ENCODE peak calls at places on chromosomes 1 and 21, in four cellular contexts. H is fibroblast of lung, U is neural progenitor cell, M is astrocyte. A is an unnamed sample.

GRCh38 chr1:183543619-183544204 is 46.5 kb downstream of the NCF2 start:
- DNase-seq in H (peak; percentile 56), M (peak; percentile 39), U (peak; percentile 60), A (peak; percentile 59)

GRCh38 chr21:31335957-31336738 is 7.9 kb downstream of the TIAM1 start:
- DNase-seq in M (peak; percentile 96), H (peak; percentile 97), U (no peak), A (no peak)

GRCh38 chr21:39105836-39106235 is 77.4 kb downstream of the PSMG1 start:
- DNase-seq in M (no peak), H (no peak), U (no peak), A (no peak)

GRCh38 chr21:39799178-39799577 is 54.2 kb downstream of the IGSF5 start:
- DNase-seq in U (no peak), H (no peak), M (no peak), A (no peak)

GRCh38 chr1:98661544-98662353 is at the start of gene SNX7:
- DNase-seq in M (peak; percentile 66), H (peak; percentile 82), U (peak; percentile 90), A (peak; percentile 30)

GRCh38 chr1:23661887-23662286 is 29.7 kb upstream of the RPL11 start:
- DNase-seq in U (no peak), H (no peak), M (no peak), A (no peak)

GRCh38 chr1:231613419-231614349 is 12.9 kb upstream of the DISC1 start:
- DNase-seq in U (no peak), H (no peak), M (no peak), A (peak; percentile 54)

GRCh38 chr1:23558140-23558871 is 995 bp downstream of the ID3 start:
- DNase-seq in M (no peak), H (peak; percentile 61), U (peak; percentile 45), A (peak; percentile 37)

GRCh38 chr1:113247355-113247754 is 143.0 kb upstream of the MAGI3 start:
- DNase-seq in M (no peak), H (no peak), U (no peak), A (no peak)

GRCh38 chr21:45088729-45089128 is 14.3 kb downstream of the ADARB1 start:
- DNase-seq in U (no peak), M (no peak), H (no peak), A (no peak)

GRCh38 chr1:52323731-52324130 is 42.3 kb downstream of the CC2D1B start:
- DNase-seq in U (no peak), M (no peak), H (no peak), A (no peak)

GRCh38 chr1:232558974-232559373 is 71.0 kb downstream of the SIPA1L2 start:
- DNase-seq in H (no peak), U (peak; percentile 57), M (no peak), A (no peak)

GRCh38 chr1:84675106-84675505 is 15.2 kb downstream of the SSX2IP start:
- DNase-seq in M (peak; percentile 19), U (no peak), H (peak; percentile 9), A (no peak)

GRCh38 chr1:3015269-3015635 is 6.0 kb upstream of the ACTRT2 start:
- DNase-seq in M (no peak), H (no peak), U (no peak), A (no peak)

GRCh38 chr1:175804556-175804955 is 61.2 kb upstream of the TNR start:
- DNase-seq in U (no peak), M (no peak), H (no peak), A (no peak)

GRCh38 chr1:236516929-236517704 is 6.7 kb upstream of the LGALS8 start:
- DNase-seq in U (no peak), M (peak; percentile 74), H (peak; percentile 82), A (no peak)

GRCh38 chr1:196407358-196408041 is 200.7 kb downstream of the KCNT2 start:
- DNase-seq in U (peak; percentile 2), M (peak; percentile 72), H (peak; percentile 78), A (no peak)

GRCh38 chr1:151693057-151693651 is 23.4 kb downstream of the CELF3 start:
- DNase-seq in U (peak; percentile 64), H (peak; percentile 32), M (peak; percentile 4), A (no peak)

GRCh38 chr21:41025057-41025390 is 142.9 kb upstream of the BACE2 start:
- DNase-seq in M (no peak), H (no peak), U (no peak), A (no peak)

GRCh38 chr21:41029573-41029972 is 138.4 kb upstream of the BACE2 start:
- DNase-seq in H (no peak), U (no peak), M (no peak), A (no peak)

GRCh38 chr21:41023936-41024335 is 144.0 kb upstream of the BACE2 start:
- DNase-seq in M (no peak), H (no peak), U (no peak), A (no peak)

DNA sequence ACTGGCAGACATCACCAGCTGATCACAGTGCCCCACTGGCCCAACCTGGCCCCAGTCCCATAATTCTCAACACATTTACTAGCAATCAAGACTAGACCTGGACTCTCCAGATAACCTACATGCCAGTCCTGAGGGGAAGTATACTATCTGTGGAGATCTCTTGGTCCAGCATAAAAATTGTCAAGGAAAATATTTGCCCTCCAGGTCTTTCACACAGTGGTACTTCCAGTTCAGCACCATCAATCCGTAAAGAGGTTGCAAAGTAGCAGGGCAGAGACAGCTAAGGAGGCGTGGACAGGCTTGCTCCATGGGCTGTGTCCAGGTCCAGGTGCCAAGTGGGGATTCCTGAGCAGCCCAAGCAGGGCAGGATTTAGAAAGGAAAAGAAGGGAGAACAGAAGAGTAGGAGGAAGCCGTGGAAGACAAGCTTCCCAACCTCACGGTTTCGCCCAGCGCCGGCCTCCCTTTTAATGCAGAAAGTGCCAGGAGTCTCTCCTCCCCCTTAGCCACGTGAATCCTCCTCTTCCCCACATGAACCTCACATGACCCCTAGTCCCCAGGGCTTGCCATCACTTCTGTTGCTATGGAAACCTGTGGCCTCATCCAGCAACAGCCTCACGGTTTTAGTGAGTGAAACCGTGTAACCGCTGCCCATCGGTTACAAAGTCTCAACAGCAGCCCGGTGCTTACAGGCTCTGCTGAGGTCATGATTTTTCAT is 143.5 kb upstream of the BACE2 start:
- DNase-seq in M (no peak), H (no peak), U (peak; percentile 21), A (peak; percentile 91)
- H3K9ac ChIP-seq in M (no peak overlapping the region), H (no peak overlapping the region), U (no peak overlapping the region), A (no peak overlapping the region)

GRCh38 chr21:32469628-32470027 is 57.1 kb downstream of the EVA1C start:
- DNase-seq in M (no peak), U (no peak), H (no peak), A (no peak)

GRCh38 chr21:32475162-32475812 is 62.8 kb downstream of the EVA1C start:
- DNase-seq in U (no peak), H (peak; percentile 76), M (peak; percentile 73), A (no peak)

GRCh38 chr21:32474179-32475059 is 61.9 kb downstream of the EVA1C start:
- DNase-seq in U (no peak), M (no peak), H (peak; percentile 25), A (no peak)

GRCh38 chr21:32470206-32470605 is 57.7 kb downstream of the EVA1C start:
- DNase-seq in M (no peak), U (no peak), H (no peak), A (no peak)

GRCh38 chr21:32472890-32473765 is 60.6 kb downstream of the EVA1C start:
- DNase-seq in M (no peak), U (no peak), H (no peak), A (no peak)
- TF ChIP-seq EZH2 in M (no peak), U (no peak), H (no peak), A (no peak)

GRCh38 chr1:33846861-33847260 is 17.0 kb upstream of the HMGB4 start:
- DNase-seq in H (no peak), M (no peak), U (no peak), A (no peak)
- H3K9ac ChIP-seq in H (no peak overlapping the region), M (no peak overlapping the region), U (no peak overlapping the region), A (no peak overlapping the region)

DNA sequence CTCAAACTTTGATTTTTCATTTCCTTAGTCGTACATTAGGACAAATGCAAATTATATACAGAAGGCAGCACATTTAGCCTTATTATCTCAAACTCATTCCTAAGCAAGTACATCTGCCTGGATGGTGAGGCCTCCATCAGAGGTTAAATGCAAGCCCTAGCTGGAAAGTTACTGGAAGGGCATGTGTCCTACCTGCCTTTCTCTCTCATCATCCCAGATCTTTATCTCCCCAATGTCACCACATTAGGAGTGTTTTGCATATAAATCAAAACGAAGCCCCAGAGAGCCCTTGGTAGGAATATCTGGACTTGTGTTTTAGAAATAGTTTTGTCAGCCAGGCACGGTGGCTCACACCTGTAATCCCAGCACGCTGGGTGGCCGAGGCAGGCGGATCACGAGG is 35.0 kb downstream of the APP start:
- DNase-seq in M (no peak), H (no peak), U (no peak), A (no peak)
- TF ChIP-seq EZH2 in M (no peak), H (no peak), U (no peak), A (no peak)

GRCh38 chr1:39047374-39048229 is 21.5 kb downstream of the NDUFS5 start:
- DNase-seq in U (no peak), H (peak; percentile 97), M (peak; percentile 96), A (no peak)
- H3K9ac ChIP-seq in U (no peak overlapping the region), H (no peak overlapping the region), M (peak overlapping the region; percentile 29), A (no peak overlapping the region)

GRCh38 chr1:153677718-153678518 is 570 bp upstream of the NPR1 start:
- DNase-seq in M (no peak), H (peak; percentile 35), U (peak; percentile 81), A (peak; percentile 47)

GRCh38 chr1:153678519-153679336 is at the start of gene NPR1:
- DNase-seq in U (peak; percentile 49), M (no peak), H (no peak), A (no peak)

GRCh38 chr1:153680120-153680403 is 1.6 kb downstream of the NPR1 start:
- DNase-seq in M (no peak), U (no peak), H (no peak), A (no peak)

GRCh38 chr1:153682730-153683129 is 4.2 kb downstream of the NPR1 start:
- DNase-seq in H (no peak), M (no peak), U (no peak), A (no peak)

GRCh38 chr1:153679337-153680119 is 1.0 kb downstream of the NPR1 start:
- DNase-seq in U (peak; percentile 70), M (no peak), H (no peak), A (no peak)
- TF ChIP-seq EZH2 in U (peak; percentile 63), M (peak; percentile 89), H (peak; percentile 99), A (peak; percentile 32)

GRCh38 chr1:201448981-201449380 is 20.0 kb downstream of the PHLDA3 start:
- DNase-seq in H (no peak), U (no peak), M (no peak), A (no peak)
- H3K9ac ChIP-seq in H (no peak overlapping the region), U (no peak overlapping the region), M (no peak overlapping the region), A (no peak overlapping the region)

GRCh38 chr1:110148961-110149360 is 1.3 kb upstream of the SLC6A17 start:
- DNase-seq in U (peak; percentile 34), M (no peak), H (no peak), A (no peak)
- TF ChIP-seq EZH2 in U (no peak), M (no peak), H (no peak), A (no peak)